ENCODE peak calls at places on chromosomes 4 and X, in nine cellular contexts. J, Q, B, L, F, V, R, X and A are unnamed samples.

GRCh38 chr4:15598644-15599043 is 56.5 kb downstream of the FBXL5 start:
- DNase-seq in Q (no peak), B (no peak), R (no peak), F (no peak), J (no peak), X (no peak), L (no peak), V (no peak), A (peak; percentile 4)

GRCh38 chr4:17968721-17969120 is 52.8 kb downstream of the LCORL start:
- DNase-seq in J (no peak), X (no peak), R (no peak), F (no peak), Q (no peak), L (no peak), V (no peak), B (no peak), A (no peak)

GRCh38 chr4:169439244-169439643 is 168.5 kb upstream of the SH3RF1 start:
- DNase-seq in L (no peak), B (no peak), Q (no peak), V (peak; percentile 64), F (no peak), J (peak; percentile 35), X (no peak), R (no peak), A (peak; percentile 60)

GRCh38 chr4:71268156-71268555 is 70.7 kb upstream of the SLC4A4 start:
- DNase-seq in B (no peak), J (no peak), R (no peak), X (no peak), L (no peak), Q (no peak), V (no peak), F (no peak), A (no peak)

GRCh38 chr4:127103723-127104122 is 529.0 kb upstream of the INTU start:
- DNase-seq in L (no peak), Q (no peak), X (peak; percentile 33), J (peak; percentile 5), B (no peak), V (no peak), F (no peak), R (no peak), A (no peak)

GRCh38 chrX:108298165-108298602 is 140.0 kb downstream of the COL4A6 start:
- DNase-seq in Q (no peak), L (no peak), X (no peak), B (no peak), J (no peak), F (no peak), R (peak; percentile 55), V (no peak), A (no peak)

GRCh38 chr4:10172278-10173038 is 55.9 kb upstream of the WDR1 start:
- DNase-seq in X (no peak), J (peak; percentile 56), Q (no peak), L (no peak), R (no peak), F (peak; percentile 19), B (no peak), V (no peak), A (no peak)

GRCh38 chrX:5306654-5307121 is 922.0 kb downstream of the NLGN4X start:
- DNase-seq in B (no peak), X (no peak), L (no peak), J (no peak), R (no peak), V (no peak), Q (no peak), F (no peak), A (no peak)

GRCh38 chr4:72418458-72418857 is 150.6 kb downstream of the ADAMTS3 start:
- DNase-seq in V (peak; percentile 80), J (peak; percentile 84), B (no peak), L (no peak), X (no peak), F (peak; percentile 35), R (peak; percentile 32), Q (peak; percentile 46), A (peak; percentile 90)

GRCh38 chr4:5888706-5889696 is 3.9 kb downstream of the CRMP1 start:
- DNase-seq in X (no peak), V (no peak), R (no peak), J (no peak), L (no peak), Q (no peak), F (no peak), B (no peak), A (no peak)

GRCh38 chr4:5887361-5888221 is 5.3 kb downstream of the CRMP1 start:
- DNase-seq in L (no peak), V (no peak), F (no peak), Q (no peak), J (no peak), R (no peak), B (no peak), X (no peak), A (no peak)

GRCh38 chr4:5888222-5888701 is 4.6 kb downstream of the CRMP1 start:
- DNase-seq in X (no peak), B (no peak), F (no peak), J (no peak), V (no peak), R (no peak), L (no peak), Q (no peak), A (no peak)

GRCh38 chr4:5885733-5886132 is 7.2 kb downstream of the CRMP1 start:
- DNase-seq in Q (no peak), B (no peak), F (no peak), J (no peak), L (no peak), V (no peak), R (no peak), X (no peak), A (no peak)

GRCh38 chr4:5887011-5887360 is 5.9 kb downstream of the CRMP1 start:
- DNase-seq in L (no peak), R (no peak), V (no peak), Q (no peak), B (no peak), J (no peak), F (no peak), X (no peak), A (no peak)
- H3K4me3 ChIP-seq in L (peak overlapping the region; percentile 55), R (no peak overlapping the region), V (peak overlapping the region; percentile 40), Q (peak overlapping the region; percentile 71), B (peak overlapping the region; percentile 36), J (no peak overlapping the region), F (peak overlapping the region; percentile 59), X (peak overlapping the region; percentile 38), A (no peak overlapping the region)

DNA sequence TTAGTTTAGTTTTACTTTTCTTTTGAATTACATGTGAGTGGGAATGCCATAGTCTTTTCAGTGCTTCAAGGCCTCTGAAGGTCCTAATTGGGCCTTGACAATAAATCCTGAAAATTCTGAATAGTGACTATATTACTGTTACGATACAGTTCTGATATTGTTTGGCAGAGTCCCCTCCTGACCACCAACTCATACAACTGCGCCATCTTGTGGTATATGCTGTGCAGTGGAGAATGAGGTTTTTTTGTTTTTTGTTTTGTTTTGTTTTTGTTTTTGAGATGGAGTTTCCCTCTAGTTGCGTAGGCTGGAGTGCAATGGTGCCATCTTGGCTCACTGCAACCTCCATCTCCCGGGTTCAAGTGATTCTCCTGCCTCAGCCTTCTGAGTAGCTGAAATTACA is 56.6 kb upstream of the CHRDL1 start:
- DNase-seq in Q (no peak), J (peak; percentile 24), X (no peak), L (no peak), R (no peak), B (no peak), V (no peak), F (no peak), A (peak; percentile 3)
- TF ChIP-seq CTCF in Q (peak; percentile 51), J (peak; percentile 51), X (no peak), L (no peak), R (peak; percentile 58), B (peak; percentile 21), V (peak; percentile 65), F (peak; percentile 37), A (peak; percentile 50)

DNA sequence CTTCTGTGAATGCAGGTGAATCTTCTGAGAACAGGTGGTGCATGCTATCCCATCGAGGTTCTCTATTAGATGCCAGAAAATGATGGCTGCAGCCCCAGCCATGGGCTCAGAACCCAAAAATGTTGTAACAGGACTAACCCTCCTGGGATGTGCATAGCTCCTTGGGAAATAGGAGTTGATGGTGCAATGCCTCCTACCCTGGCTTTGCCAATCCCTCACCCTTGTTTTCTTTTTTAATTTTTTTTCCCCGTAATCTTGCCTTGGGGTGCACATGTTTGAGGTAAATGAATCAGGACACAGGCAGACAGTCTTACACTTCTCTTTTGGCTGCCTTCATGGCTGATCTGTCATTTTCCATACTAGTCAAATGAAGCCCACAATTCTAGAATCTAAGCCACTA is 96.6 kb downstream of the KIT start:
- DNase-seq in J (no peak), B (no peak), X (no peak), Q (no peak), L (no peak), R (no peak), V (no peak), F (no peak), A (no peak)
- H3K4me3 ChIP-seq in J (no peak overlapping the region), B (no peak overlapping the region), X (no peak overlapping the region), Q (no peak overlapping the region), L (no peak overlapping the region), R (no peak overlapping the region), V (no peak overlapping the region), F (no peak overlapping the region), A (no peak overlapping the region)

GRCh38 chr4:30717208-30718020 is 2.8 kb upstream of the PCDH7 start:
- DNase-seq in B (peak; percentile 22), J (peak; percentile 72), Q (peak; percentile 19), F (peak; percentile 36), L (peak; percentile 38), V (peak; percentile 69), R (peak; percentile 34), X (no peak), A (peak; percentile 51)

GRCh38 chr4:30718021-30718888 is 1.9 kb upstream of the PCDH7 start:
- DNase-seq in X (no peak), J (peak; percentile 50), R (peak; percentile 24), L (peak; percentile 31), Q (peak; percentile 48), V (no peak), F (peak; percentile 47), B (no peak), A (no peak)

GRCh38 chr4:30720021-30720655 is at the start of gene PCDH7:
- DNase-seq in B (no peak), F (peak; percentile 23), V (peak; percentile 72), X (no peak), J (peak; percentile 58), L (peak; percentile 37), Q (peak; percentile 22), R (peak; percentile 28), A (peak; percentile 73)

GRCh38 chr4:30719363-30720020 is 677 bp upstream of the PCDH7 start:
- DNase-seq in J (peak; percentile 74), F (peak; percentile 50), B (no peak), X (no peak), Q (peak; percentile 57), L (peak; percentile 52), R (peak; percentile 30), V (peak; percentile 66), A (peak; percentile 74)

DNA sequence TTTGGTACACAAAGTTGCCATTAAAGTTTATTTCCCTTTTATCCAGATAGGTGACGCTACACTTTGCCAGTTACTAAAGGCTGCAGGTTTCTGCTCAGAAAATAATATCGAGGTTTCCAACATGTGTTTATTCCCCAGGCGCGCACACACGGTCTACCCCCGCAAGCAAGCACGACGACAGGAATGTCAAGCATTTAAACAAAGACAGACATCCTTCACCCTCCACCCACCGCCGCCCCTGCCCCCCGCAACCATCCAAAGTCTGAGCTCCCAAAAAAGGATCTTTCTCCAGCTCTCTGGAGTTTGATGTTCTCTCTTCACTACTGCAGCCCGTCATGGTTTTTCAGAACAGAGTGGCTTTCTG is 1.3 kb upstream of the PCDH7 start:
- DNase-seq in L (no peak), B (no peak), F (no peak), X (no peak), V (peak; percentile 50), Q (no peak), J (peak; percentile 30), R (no peak), A (no peak)
- TF ChIP-seq CTCF in L (no peak), B (no peak), F (peak; percentile 29), X (no peak), V (peak; percentile 31), Q (peak; percentile 30), J (peak; percentile 20), R (no peak), A (no peak)